ENCODE peak calls at places on chromosomes 16 and 17, in eight cellular contexts. L is Calu3, G is nephron progenitor cell, O is uterus, F is dorsolateral prefrontal cortex, S is mammary epithelial cell, H is fibroblast of mammary gland, K is cardiac fibroblast. Y is an unnamed sample.

GRCh38 chr16:11052080-11052808 is 107.9 kb downstream of the CLEC16A start:
- DNase-seq in L (no peak), G (no peak), F (no peak), O (no peak), S (no peak), H (no peak), K (no peak), Y (no peak)

GRCh38 chr17:51231999-51232398 is 27.9 kb downstream of the MBTD1 start:
- DNase-seq in F (no peak), S (no peak), G (no peak), K (no peak), L (peak; percentile 58), H (peak; percentile 24), O (no peak), Y (no peak)

GRCh38 chr17:74059471-74059870 is 144.0 kb upstream of the RPL38 start:
- DNase-seq in K (no peak), H (no peak), G (no peak), O (no peak), L (no peak), F (no peak), S (no peak), Y (no peak)

GRCh38 chr17:44543213-44543904 is 13.9 kb upstream of the FZD2 start:
- DNase-seq in K (peak; percentile 80), L (peak; percentile 81), S (peak; percentile 57), G (peak; percentile 65), F (no peak), O (no peak), H (peak; percentile 64), Y (no peak)

GRCh38 chr16:10039220-10040096 is 142.8 kb downstream of the GRIN2A start:
- DNase-seq in L (no peak), O (no peak), G (peak; percentile 60), H (peak; percentile 14), S (no peak), K (no peak), F (peak; percentile 73), Y (no peak)

GRCh38 chr17:8954339-8954738 is 11.2 kb downstream of the PIK3R5 start:
- DNase-seq in F (no peak), L (no peak), K (no peak), H (no peak), S (no peak), G (no peak), O (no peak), Y (no peak)

GRCh38 chr17:76152580-76152979 is 11.5 kb upstream of the FOXJ1 start:
- DNase-seq in G (no peak), O (no peak), K (no peak), F (no peak), H (no peak), L (no peak), S (no peak), Y (no peak)

GRCh38 chr17:82296511-82297279 is 20.7 kb downstream of the CD7 start:
- DNase-seq in K (no peak), O (peak; percentile 57), G (no peak), S (peak; percentile 23), L (no peak), F (no peak), H (peak; percentile 44), Y (no peak)

GRCh38 chr16:75379339-75379738 is 54.0 kb downstream of the CFDP1 start:
- DNase-seq in F (no peak), O (no peak), G (no peak), H (no peak), K (no peak), L (no peak), S (no peak), Y (no peak)

GRCh38 chr16:52068447-52069074 is 478.4 kb downstream of the TOX3 start:
- DNase-seq in F (peak; percentile 48), L (peak; percentile 64), S (peak; percentile 10), O (no peak), H (peak; percentile 2), G (peak; percentile 27), K (peak; percentile 9), Y (no peak)

GRCh38 chr16:4976611-4977145 is 18.5 kb downstream of the SEC14L5 start:
- DNase-seq in H (no peak), L (no peak), K (no peak), F (peak; percentile 30), O (no peak), G (no peak), S (no peak), Y (no peak)

GRCh38 chr17:75681289-75681688 is 14.2 kb downstream of the SAP30BP start:
- DNase-seq in S (peak; percentile 73), G (no peak), F (no peak), K (peak; percentile 47), L (no peak), H (peak; percentile 64), O (no peak), Y (no peak)

GRCh38 chr17:27669136-27669535 is 38.1 kb downstream of the LGALS9 start:
- DNase-seq in K (no peak), O (no peak), H (no peak), L (no peak), S (no peak), G (no peak), F (no peak), Y (no peak)

GRCh38 chr16:68563631-68564366 is 24.7 kb downstream of the ZFP90 start:
- DNase-seq in S (no peak), O (no peak), G (no peak), L (no peak), F (no peak), K (peak; percentile 7), H (no peak), Y (no peak)

GRCh38 chr16:56606688-56607618 is 1.4 kb upstream of the MT2A start:
- DNase-seq in L (no peak), F (no peak), S (peak; percentile 99), H (peak; percentile 100), G (no peak), O (peak; percentile 80), K (peak; percentile 100), Y (peak; percentile 75)

GRCh38 chr17:68829211-68829610 is 126.0 kb downstream of the ABCA8 start:
- DNase-seq in O (no peak), L (no peak), F (no peak), G (no peak), S (no peak), H (no peak), K (no peak), Y (no peak)

GRCh38 chr16:73150790-73151189 is 102.9 kb upstream of the ZFHX3 start:
- DNase-seq in S (no peak), L (no peak), O (no peak), K (no peak), G (no peak), F (no peak), H (no peak), Y (no peak)

GRCh38 chr17:5821813-5822212 is 237.5 kb upstream of the NLRP1 start:
- DNase-seq in G (no peak), H (peak; percentile 27), K (no peak), L (no peak), O (no peak), S (no peak), F (no peak), Y (no peak)

GRCh38 chr17:27585792-27586191 is 45.2 kb upstream of the LGALS9 start:
- DNase-seq in K (no peak), F (no peak), O (no peak), G (no peak), H (no peak), L (no peak), S (no peak), Y (no peak)

GRCh38 chr17:20988896-20989295 is 53.9 kb downstream of the USP22 start:
- DNase-seq in G (no peak), S (no peak), O (no peak), L (no peak), F (no peak), K (no peak), H (no peak), Y (no peak)

GRCh38 chr16:14310519-14310991 is 239.4 kb downstream of the MRTFB start:
- DNase-seq in K (peak; percentile 44), S (no peak), O (no peak), H (peak; percentile 55), L (no peak), G (no peak), F (no peak), Y (no peak)

GRCh38 chr16:27020031-27020430 is 46.7 kb upstream of the C16orf82 start:
- DNase-seq in H (no peak), F (no peak), L (no peak), K (no peak), O (no peak), S (no peak), G (no peak), Y (no peak)

GRCh38 chr16:23288209-23288608 is 13.9 kb upstream of the SCNN1B start:
- DNase-seq in H (no peak), S (no peak), L (no peak), K (no peak), O (no peak), F (no peak), G (no peak), Y (no peak)
- TF ChIP-seq CTCF in H (no peak), S (no peak), L (no peak), K (no peak), O (no peak), F (no peak), G (no peak), Y (no peak)

DNA sequence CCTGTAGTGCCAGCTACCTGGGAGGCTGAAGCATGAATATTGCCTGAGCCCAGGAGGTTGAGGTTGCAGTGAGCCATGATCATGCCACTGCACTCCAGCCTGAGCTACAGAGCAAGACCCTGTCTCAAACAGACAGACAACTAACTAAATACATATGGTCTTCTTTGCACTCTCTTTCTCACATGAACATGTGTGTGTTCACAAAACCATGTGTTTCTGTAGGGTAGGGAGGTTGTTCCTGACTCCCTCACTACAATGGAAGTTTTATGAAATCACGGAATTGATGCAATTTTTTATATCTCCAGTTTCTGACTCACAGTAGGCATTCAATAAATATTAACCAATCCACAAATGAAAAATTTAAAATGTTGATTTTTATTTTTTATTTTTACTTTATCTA is 48.5 kb downstream of the ABHD15 start:
- DNase-seq in L (no peak), H (no peak), K (no peak), O (no peak), S (no peak), G (no peak), F (no peak), Y (no peak)
- TF ChIP-seq CTCF in L (no peak), H (no peak), K (no peak), O (no peak), S (no peak), G (no peak), F (no peak), Y (no peak)

DNA sequence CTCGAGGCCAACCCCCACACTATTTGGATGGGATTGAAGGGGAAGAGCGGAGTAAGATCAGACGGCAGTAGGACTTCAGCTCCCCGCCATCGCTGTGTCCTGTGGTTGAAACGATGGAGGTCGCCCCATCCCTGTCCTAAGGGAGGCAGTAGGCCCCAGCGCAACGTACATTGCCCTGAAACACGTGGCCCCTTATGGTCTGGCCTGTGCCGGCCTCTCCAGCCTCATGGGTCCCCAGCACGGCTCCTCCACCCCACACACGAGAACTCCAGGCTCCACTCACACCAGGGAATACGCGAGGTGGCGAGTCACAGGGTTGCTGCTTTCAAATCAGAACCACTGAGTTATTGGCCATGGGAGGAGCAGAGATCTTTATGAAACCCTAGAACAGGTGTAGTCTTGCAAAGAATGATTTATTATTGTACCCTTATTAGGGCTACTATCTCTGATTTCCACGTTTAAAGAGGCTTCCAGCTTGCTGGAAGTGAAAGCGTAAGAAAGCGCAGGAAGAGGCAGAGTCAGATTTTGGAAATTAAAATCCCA is 669 bp upstream of the DCTPP1 start:
- DNase-seq in O (peak; percentile 33), F (no peak), H (peak; percentile 20), S (no peak), L (no peak), G (peak; percentile 32), K (no peak), Y (no peak)
- TF ChIP-seq CTCF in O (no peak), F (peak; percentile 32), H (no peak), S (no peak), L (peak; percentile 18), G (no peak), K (no peak), Y (peak; percentile 83)

GRCh38 chr17:1724869-1725641 is 551 bp downstream of the WDR81 start:
- DNase-seq in G (peak; percentile 57), H (no peak), F (no peak), S (no peak), K (no peak), O (peak; percentile 35), L (peak; percentile 19), Y (no peak)
- TF ChIP-seq CTCF in G (no peak), H (no peak), F (peak; percentile 24), S (no peak), K (no peak), O (no peak), L (no peak), Y (no peak)